ENCODE peak calls at places on chromosomes 7 and 10, in six cellular contexts. O is heart right ventricle, K is tibial nerve, D is GM06990, H is brain microvascular endothelial cell, P is fibroblast of pulmonary artery. C is an unnamed sample.
A peak's percentile ranks its signal among the peaks of the same experiment; 100 is the strongest.

GRCh38 chr10:110571093-110571743 is 3.7 kb downstream of the SMC3 start:
- DNase-seq in H (no peak), P (no peak), D (no peak), O (no peak), K (no peak), C (no peak)

GRCh38 chr7:111047595-111047994 is 43.3 kb upstream of the LRRN3 start:
- DNase-seq in K (no peak), D (no peak), H (no peak), O (no peak), P (no peak), C (no peak)

GRCh38 chr7:139168480-139168879 is 59.0 kb upstream of the ZC3HAV1 start:
- DNase-seq in H (no peak), K (no peak), D (no peak), O (no peak), P (no peak), C (no peak)

GRCh38 chr7:21128418-21128817 is 299.5 kb upstream of the SP4 start:
- DNase-seq in O (no peak), P (no peak), D (no peak), H (no peak), K (no peak), C (no peak)

GRCh38 chr7:132488634-132489302 is 87.5 kb downstream of the PLXNA4 start:
- DNase-seq in K (peak; percentile 31), P (no peak), O (no peak), D (no peak), H (no peak), C (no peak)

GRCh38 chr7:32462451-32462850 is 27.7 kb downstream of the LSM5 start:
- DNase-seq in D (no peak), P (no peak), H (no peak), K (no peak), O (no peak), C (no peak)

GRCh38 chr7:102216573-102217314 is 69.9 kb upstream of the SH2B2 start:
- DNase-seq in H (no peak), O (no peak), D (no peak), P (peak; percentile 8), K (no peak), C (no peak)

GRCh38 chr7:137402535-137403258 is 59.2 kb upstream of the PTN start:
- DNase-seq in D (no peak), H (no peak), O (no peak), K (no peak), P (no peak), C (no peak)

GRCh38 chr10:127148066-127148932 is 48.1 kb downstream of the INSYN2A start:
- DNase-seq in D (no peak), O (no peak), P (peak; percentile 89), K (no peak), H (peak; percentile 91), C (no peak)

GRCh38 chr7:2661602-2662272 is 26.3 kb upstream of the AMZ1 start:
- DNase-seq in K (no peak), P (no peak), D (no peak), H (no peak), O (no peak), C (peak; percentile 92)

GRCh38 chr10:108385963-108386362 is 1221.5 kb upstream of the SORCS1 start:
- DNase-seq in O (no peak), K (no peak), H (no peak), P (no peak), D (no peak), C (no peak)

GRCh38 chr10:59724098-59724938 is 14.7 kb upstream of the SLC16A9 start:
- DNase-seq in K (no peak), P (no peak), D (no peak), H (no peak), O (no peak), C (no peak)

GRCh38 chr7:105559926-105560325 is 21.4 kb downstream of the EFCAB10 start:
- DNase-seq in O (no peak), P (no peak), D (no peak), K (no peak), H (no peak), C (no peak)

GRCh38 chr10:9786101-9786500 is 1231.6 kb upstream of the CELF2 start:
- DNase-seq in O (no peak), K (no peak), H (peak; percentile 78), D (no peak), P (peak; percentile 64), C (no peak)

GRCh38 chr10:77877461-77878344 is 48.9 kb downstream of the DLG5 start:
- DNase-seq in O (peak; percentile 31), P (peak; percentile 81), K (no peak), D (peak; percentile 64), H (peak; percentile 44), C (no peak)

GRCh38 chr7:7944619-7945282 is 23.8 kb upstream of the GLCCI1 start:
- DNase-seq in P (no peak), D (peak; percentile 81), H (no peak), O (no peak), K (no peak), C (no peak)

GRCh38 chr7:103447073-103447960 is 1.3 kb upstream of the SLC26A5 start:
- DNase-seq in D (peak; percentile 19), H (peak; percentile 46), O (no peak), K (peak; percentile 20), P (peak; percentile 58), C (no peak)

GRCh38 chr7:8063706-8064297 is 95.2 kb downstream of the GLCCI1 start:
- DNase-seq in K (no peak), O (no peak), D (no peak), H (no peak), P (peak; percentile 5), C (no peak)

GRCh38 chr7:154857240-154857639 is 145.7 kb downstream of the PAXIP1 start:
- DNase-seq in K (no peak), D (no peak), O (no peak), H (no peak), P (no peak), C (no peak)

GRCh38 chr10:12843296-12843945 is 158.1 kb downstream of the CCDC3 start:
- DNase-seq in O (no peak), K (no peak), H (no peak), D (no peak), P (no peak), C (no peak)

GRCh38 chr7:141402277-141402996 is 148.8 kb upstream of the AGK start:
- DNase-seq in P (no peak), K (no peak), O (peak; percentile 33), H (no peak), D (no peak), C (no peak)

GRCh38 chr10:115696747-115697146 is 576.3 kb downstream of the GFRA1 start:
- DNase-seq in D (no peak), O (no peak), K (no peak), P (no peak), H (no peak), C (no peak)

GRCh38 chr10:23525406-23525805 is 86.5 kb downstream of the OTUD1 start:
- DNase-seq in O (no peak), H (no peak), K (peak; percentile 11), D (no peak), P (peak; percentile 50), C (no peak)

GRCh38 chr7:107453388-107453787 is 16.5 kb upstream of the GPR22 start:
- DNase-seq in O (no peak), H (no peak), P (no peak), K (no peak), D (no peak), C (no peak)

GRCh38 chr10:52215745-52216361 is 98.2 kb upstream of the DKK1 start:
- DNase-seq in D (peak; percentile 20), P (peak; percentile 85), H (peak; percentile 78), O (no peak), K (peak; percentile 56), C (no peak)

GRCh38 chr10:13518076-13518692 is 10.6 kb downstream of the BEND7 start:
- DNase-seq in K (no peak), H (peak; percentile 5), P (peak; percentile 36), D (no peak), O (no peak), C (no peak)

GRCh38 chr10:32616438-32616837 is 170.5 kb downstream of the CCDC7 start:
- DNase-seq in K (no peak), O (no peak), P (no peak), H (no peak), D (no peak), C (no peak)

GRCh38 chr10:6059506-6059905 is 2.7 kb downstream of the IL2RA start:
- DNase-seq in D (no peak), O (no peak), P (no peak), H (no peak), K (no peak), C (no peak)

GRCh38 chr7:115101199-115101598 is 179.3 kb downstream of the MDFIC start:
- DNase-seq in P (no peak), H (no peak), O (no peak), K (no peak), D (no peak), C (no peak)

GRCh38 chr7:21966271-21966670 is 20.6 kb upstream of the CDCA7L start:
- DNase-seq in K (no peak), H (no peak), P (no peak), O (no peak), D (peak; percentile 61), C (no peak)

GRCh38 chr10:13705526-13706169 is 118.9 kb downstream of the PRPF18 start:
- DNase-seq in K (no peak), D (no peak), H (no peak), O (no peak), P (peak; percentile 53), C (no peak)

DNA sequence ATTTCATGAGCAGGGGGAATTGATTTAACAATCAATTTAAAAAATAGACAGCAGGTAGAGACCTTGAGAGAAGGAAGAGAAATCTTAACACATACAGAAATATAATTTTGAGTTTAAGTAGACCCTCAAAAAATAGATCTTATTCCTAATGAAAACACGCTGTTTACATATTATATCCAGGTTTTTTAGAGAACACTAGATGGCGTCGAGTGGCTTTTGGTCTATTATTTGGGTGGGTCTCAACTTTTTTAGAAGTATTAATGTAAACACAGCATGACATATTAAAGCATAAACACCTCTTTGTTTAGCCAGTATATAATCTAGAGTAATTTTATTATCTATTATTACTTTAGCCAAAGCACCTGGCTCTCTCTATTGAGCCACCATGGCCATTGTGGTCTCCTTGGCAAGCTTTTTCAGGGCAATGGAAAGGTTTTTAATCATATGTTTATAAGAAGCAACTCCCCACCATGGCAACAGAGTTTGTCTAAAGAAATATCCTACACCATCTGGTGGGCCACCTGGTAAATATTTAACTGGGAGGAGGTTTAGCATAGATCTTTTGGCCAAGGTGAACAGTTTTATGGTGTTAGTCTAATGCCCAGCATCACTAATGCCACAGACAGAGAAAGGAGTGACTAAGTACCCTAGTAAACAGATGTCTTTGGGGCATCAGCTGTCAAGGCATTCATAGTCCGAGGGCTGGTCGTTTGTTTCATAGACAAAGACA is 59.7 kb upstream of the PRSS1 start:
- DNase-seq in O (no peak), K (no peak), P (peak; percentile 8), D (no peak), H (no peak), C (no peak)
- TF ChIP-seq CTCF in O (peak; percentile 8), K (no peak), P (peak; percentile 20), D (peak; percentile 38), H (peak; percentile 25), C (no peak)

GRCh38 chr7:28921822-28922221 is 36.3 kb downstream of the TRIL start:
- DNase-seq in O (no peak), K (peak; percentile 69), D (no peak), P (peak; percentile 79), H (peak; percentile 77), C (no peak)
- TF ChIP-seq CTCF in O (peak; percentile 85), K (peak; percentile 82), D (peak; percentile 78), P (peak; percentile 93), H (peak; percentile 89), C (peak; percentile 83)

GRCh38 chr7:48139461-48139860 is 31.8 kb upstream of the ABCA13 start:
- DNase-seq in H (no peak), P (peak; percentile 39), O (no peak), K (no peak), D (no peak), C (no peak)
- TF ChIP-seq CTCF in H (peak; percentile 61), P (peak; percentile 45), O (no peak), K (no peak), D (no peak), C (peak; percentile 79)

GRCh38 chr7:73522081-73522818 is at the start of gene BAZ1B:
- DNase-seq in H (peak; percentile 95), P (peak; percentile 99), O (peak; percentile 97), K (peak; percentile 97), D (peak; percentile 100), C (peak; percentile 99)
- TF ChIP-seq CTCF in H (peak; percentile 24), P (no peak), O (peak; percentile 22), K (no peak), D (no peak), C (peak; percentile 58)

C was measured in chondrocyte.